ENCODE peak calls at places on chromosomes 2 and 18, in seven cellular contexts. One of them, this sample, is unnamed.

GRCh38 chr18:7575465-7576026 is 8.4 kb downstream of the PTPRM start:
- DNase-seq in H1: no peak
- DNase-seq in neuronal stem cell: no peak
- DNase-seq in mesendoderm: no peak
- DNase-seq in mesenchymal stem cell: peak
- DNase-seq in IMR-90: peak
- DNase-seq in H9: no peak
- DNase-seq in this sample: no peak

GRCh38 chr2:215695876-215696275 is 260.0 kb upstream of the FN1 start:
- DNase-seq in mesendoderm: no peak
- DNase-seq in mesenchymal stem cell: peak
- DNase-seq in neuronal stem cell: no peak
- DNase-seq in H9: no peak
- DNase-seq in H1: no peak
- DNase-seq in IMR-90: peak
- DNase-seq in this sample: peak

GRCh38 chr2:65932571-65932970 is 500.2 kb upstream of the SPRED2 start:
- DNase-seq in IMR-90: no peak
- DNase-seq in H9: no peak
- DNase-seq in mesendoderm: no peak
- DNase-seq in mesenchymal stem cell: no peak
- DNase-seq in neuronal stem cell: no peak
- DNase-seq in H1: no peak
- DNase-seq in this sample: no peak

GRCh38 chr18:48428494-48429177 is 19.5 kb upstream of the ZBTB7C start:
- DNase-seq in mesendoderm: no peak
- DNase-seq in H9: no peak
- DNase-seq in mesenchymal stem cell: peak
- DNase-seq in H1: no peak
- DNase-seq in IMR-90: no peak
- DNase-seq in neuronal stem cell: no peak
- DNase-seq in this sample: no peak

GRCh38 chr2:26556309-26557243 is 78.7 kb upstream of the OTOF start:
- DNase-seq in neuronal stem cell: no peak
- DNase-seq in H1: no peak
- DNase-seq in mesenchymal stem cell: no peak
- DNase-seq in mesendoderm: no peak
- DNase-seq in IMR-90: no peak
- DNase-seq in H9: no peak
- DNase-seq in this sample: no peak

GRCh38 chr18:6561029-6561861 is 146.5 kb upstream of the L3MBTL4 start:
- DNase-seq in H1: no peak
- DNase-seq in H9: no peak
- DNase-seq in mesendoderm: peak
- DNase-seq in neuronal stem cell: no peak
- DNase-seq in mesenchymal stem cell: peak
- DNase-seq in IMR-90: peak
- DNase-seq in this sample: peak

GRCh38 chr2:33240178-33240577 is 236.3 kb upstream of the RASGRP3 start:
- DNase-seq in mesendoderm: peak
- DNase-seq in IMR-90: peak
- DNase-seq in neuronal stem cell: no peak
- DNase-seq in H1: no peak
- DNase-seq in mesenchymal stem cell: peak
- DNase-seq in H9: no peak
- DNase-seq in this sample: peak

GRCh38 chr2:43345391-43345813 is 119.0 kb upstream of the ZFP36L2 start:
- DNase-seq in IMR-90: no peak
- DNase-seq in neuronal stem cell: no peak
- DNase-seq in H9: no peak
- DNase-seq in mesendoderm: peak
- DNase-seq in mesenchymal stem cell: no peak
- DNase-seq in H1: no peak
- DNase-seq in this sample: no peak

GRCh38 chr2:199457147-199458016 is at the start of gene SATB2:
- DNase-seq in mesendoderm: peak
- DNase-seq in IMR-90: peak
- DNase-seq in H1: peak
- DNase-seq in mesenchymal stem cell: peak
- DNase-seq in H9: peak
- DNase-seq in neuronal stem cell: peak
- DNase-seq in this sample: peak

GRCh38 chr2:75089471-75089870 is 109.8 kb downstream of the TACR1 start:
- DNase-seq in mesendoderm: no peak
- DNase-seq in mesenchymal stem cell: no peak
- DNase-seq in neuronal stem cell: no peak
- DNase-seq in H1: no peak
- DNase-seq in IMR-90: no peak
- DNase-seq in H9: no peak
- DNase-seq in this sample: no peak

GRCh38 chr2:236689393-236689700 is 119.7 kb downstream of the ACKR3 start:
- DNase-seq in neuronal stem cell: no peak
- DNase-seq in mesenchymal stem cell: no peak
- DNase-seq in mesendoderm: no peak
- DNase-seq in H9: no peak
- DNase-seq in H1: no peak
- DNase-seq in IMR-90: no peak
- DNase-seq in this sample: no peak

GRCh38 chr18:11114653-11115052 is 34.7 kb downstream of the PIEZO2 start:
- DNase-seq in H1: no peak
- DNase-seq in mesendoderm: peak
- DNase-seq in mesenchymal stem cell: peak
- DNase-seq in H9: no peak
- DNase-seq in neuronal stem cell: no peak
- DNase-seq in IMR-90: peak
- DNase-seq in this sample: no peak

GRCh38 chr2:27737676-27738348 is 33.7 kb upstream of the MRPL33 start:
- DNase-seq in H9: no peak
- DNase-seq in IMR-90: peak
- DNase-seq in mesenchymal stem cell: peak
- DNase-seq in mesendoderm: no peak
- DNase-seq in H1: no peak
- DNase-seq in neuronal stem cell: no peak
- DNase-seq in this sample: no peak

GRCh38 chr18:24651472-24651871 is 191.0 kb downstream of the HRH4 start:
- DNase-seq in neuronal stem cell: no peak
- DNase-seq in H9: no peak
- DNase-seq in IMR-90: no peak
- DNase-seq in mesenchymal stem cell: no peak
- DNase-seq in H1: no peak
- DNase-seq in mesendoderm: peak
- DNase-seq in this sample: no peak

GRCh38 chr2:204441316-204441715 is 104.0 kb upstream of the PARD3B start:
- DNase-seq in IMR-90: no peak
- DNase-seq in neuronal stem cell: no peak
- DNase-seq in H1: no peak
- DNase-seq in mesendoderm: no peak
- DNase-seq in H9: no peak
- DNase-seq in mesenchymal stem cell: no peak
- DNase-seq in this sample: no peak

GRCh38 chr2:151381266-151381665 is 23.9 kb downstream of the TNFAIP6 start:
- DNase-seq in H1: no peak
- DNase-seq in mesendoderm: peak
- DNase-seq in H9: no peak
- DNase-seq in mesenchymal stem cell: peak
- DNase-seq in neuronal stem cell: no peak
- DNase-seq in IMR-90: peak
- DNase-seq in this sample: peak

GRCh38 chr18:24530630-24531111 is 70.2 kb downstream of the HRH4 start:
- DNase-seq in IMR-90: peak
- DNase-seq in mesenchymal stem cell: peak
- DNase-seq in H9: no peak
- DNase-seq in H1: no peak
- DNase-seq in neuronal stem cell: no peak
- DNase-seq in mesendoderm: no peak
- DNase-seq in this sample: no peak

GRCh38 chr2:174965992-174966789 is 39.0 kb downstream of the CHN1 start:
- DNase-seq in mesenchymal stem cell: peak
- DNase-seq in H9: no peak
- DNase-seq in mesendoderm: peak
- DNase-seq in IMR-90: peak
- DNase-seq in H1: no peak
- DNase-seq in neuronal stem cell: no peak
- DNase-seq in this sample: no peak

GRCh38 chr2:105691942-105692341 is 52.8 kb upstream of the NCK2 start:
- DNase-seq in mesendoderm: no peak
- DNase-seq in IMR-90: no peak
- DNase-seq in neuronal stem cell: no peak
- DNase-seq in mesenchymal stem cell: no peak
- DNase-seq in H9: no peak
- DNase-seq in H1: peak
- DNase-seq in this sample: no peak

GRCh38 chr2:173599821-173600354 is 245.2 kb downstream of the CDCA7 start:
- DNase-seq in H1: no peak
- DNase-seq in neuronal stem cell: no peak
- DNase-seq in H9: no peak
- DNase-seq in mesenchymal stem cell: no peak
- DNase-seq in IMR-90: no peak
- DNase-seq in mesendoderm: no peak
- DNase-seq in this sample: no peak

GRCh38 chr2:54979645-54980044 is 70.6 kb downstream of the RTN4 start:
- DNase-seq in mesendoderm: peak
- DNase-seq in neuronal stem cell: no peak
- DNase-seq in IMR-90: no peak
- DNase-seq in H1: no peak
- DNase-seq in H9: no peak
- DNase-seq in mesenchymal stem cell: no peak
- DNase-seq in this sample: peak
- H2BK120ac ChIP-seq in mesendoderm: no peak
- H2BK120ac ChIP-seq in neuronal stem cell: no peak
- H2BK120ac ChIP-seq in IMR-90: no peak
- H2BK120ac ChIP-seq in H1: no peak
- H2BK120ac ChIP-seq in H9: no peak
- H2BK120ac ChIP-seq in mesenchymal stem cell: no peak
- H2BK120ac ChIP-seq in this sample: no peak

DNA sequence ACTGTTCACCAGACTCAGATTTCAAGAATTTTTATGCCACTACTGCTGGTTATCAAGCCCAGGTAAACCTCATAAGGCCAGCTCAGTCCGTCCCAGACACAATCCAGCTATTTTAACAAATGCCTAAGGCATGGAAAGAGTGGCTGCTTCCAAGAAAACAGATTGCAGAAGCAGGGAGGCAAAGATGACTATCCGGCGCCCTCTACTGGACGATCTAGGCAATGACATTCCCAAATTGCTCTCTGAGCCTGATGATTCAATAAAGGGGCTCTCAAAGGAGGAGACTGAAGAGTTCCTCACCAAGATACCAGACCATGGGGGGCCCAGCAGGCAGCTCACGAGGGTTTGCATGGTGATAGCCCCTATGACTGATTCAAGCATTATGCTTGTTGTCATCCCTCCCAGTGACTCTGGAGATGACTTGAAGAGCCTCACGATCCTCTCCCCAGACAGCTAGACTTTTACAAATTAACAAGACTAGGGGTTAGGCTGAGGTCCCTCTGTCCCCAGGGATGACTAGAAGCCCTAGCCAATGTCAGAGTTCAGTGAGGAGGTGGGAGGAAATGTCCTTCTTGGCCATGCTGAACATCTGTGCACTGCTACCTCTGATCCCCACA is 25.0 kb downstream of the SERPINB8 start:
- DNase-seq in IMR-90: peak
- DNase-seq in neuronal stem cell: peak
- DNase-seq in mesenchymal stem cell: peak
- DNase-seq in mesendoderm: peak
- DNase-seq in H1: peak
- DNase-seq in H9: peak
- DNase-seq in this sample: peak
- H2BK5ac ChIP-seq in IMR-90: no peak
- H2BK5ac ChIP-seq in neuronal stem cell: no peak
- H2BK5ac ChIP-seq in mesenchymal stem cell: no peak
- H2BK5ac ChIP-seq in mesendoderm: no peak
- H2BK5ac ChIP-seq in H1: no peak
- H2BK5ac ChIP-seq in H9: no peak
- H2BK5ac ChIP-seq in this sample: no peak

GRCh38 chr2:15792331-15792730 is 148.0 kb upstream of the MYCN start:
- DNase-seq in mesendoderm: no peak
- DNase-seq in mesenchymal stem cell: no peak
- DNase-seq in neuronal stem cell: no peak
- DNase-seq in H1: no peak
- DNase-seq in IMR-90: no peak
- DNase-seq in H9: no peak
- DNase-seq in this sample: no peak

GRCh38 chr2:15795426-15795825 is 144.9 kb upstream of the MYCN start:
- DNase-seq in neuronal stem cell: no peak
- DNase-seq in H9: no peak
- DNase-seq in H1: no peak
- DNase-seq in mesenchymal stem cell: no peak
- DNase-seq in mesendoderm: no peak
- DNase-seq in IMR-90: no peak
- DNase-seq in this sample: no peak

GRCh38 chr2:15794608-15795134 is 145.7 kb upstream of the MYCN start:
- DNase-seq in H1: no peak
- DNase-seq in IMR-90: no peak
- DNase-seq in mesenchymal stem cell: no peak
- DNase-seq in mesendoderm: no peak
- DNase-seq in H9: no peak
- DNase-seq in neuronal stem cell: no peak
- DNase-seq in this sample: no peak

GRCh38 chr2:15793078-15793913 is 147.1 kb upstream of the MYCN start:
- DNase-seq in mesenchymal stem cell: no peak
- DNase-seq in H9: no peak
- DNase-seq in mesendoderm: no peak
- DNase-seq in IMR-90: no peak
- DNase-seq in neuronal stem cell: no peak
- DNase-seq in H1: no peak
- DNase-seq in this sample: peak

DNA sequence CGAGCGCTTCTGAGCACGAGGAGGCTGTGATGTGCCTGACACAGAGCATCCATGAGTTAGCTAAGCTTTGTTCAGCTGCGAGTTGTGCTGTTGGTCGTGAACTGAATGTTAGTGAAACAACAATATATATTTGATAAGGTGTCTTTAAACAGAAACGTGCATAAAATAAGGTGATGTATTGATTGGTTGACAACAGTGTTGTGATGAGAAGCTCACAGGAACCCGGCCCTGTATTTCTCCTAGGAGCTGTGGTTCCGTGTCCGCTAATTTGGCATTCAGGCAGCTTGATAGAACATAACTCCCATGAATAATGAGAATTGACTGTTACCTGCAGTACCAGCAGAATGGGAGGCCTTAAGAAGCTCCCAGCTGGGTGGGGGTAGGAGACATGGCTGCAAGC is 146.4 kb upstream of the MYCN start:
- DNase-seq in mesendoderm: no peak
- DNase-seq in mesenchymal stem cell: no peak
- DNase-seq in IMR-90: no peak
- DNase-seq in neuronal stem cell: no peak
- DNase-seq in H1: no peak
- DNase-seq in H9: no peak
- DNase-seq in this sample: peak
- H2BK120ac ChIP-seq in mesendoderm: no peak
- H2BK120ac ChIP-seq in mesenchymal stem cell: no peak
- H2BK120ac ChIP-seq in IMR-90: no peak
- H2BK120ac ChIP-seq in neuronal stem cell: no peak
- H2BK120ac ChIP-seq in H1: no peak
- H2BK120ac ChIP-seq in H9: no peak
- H2BK120ac ChIP-seq in this sample: no peak

DNA sequence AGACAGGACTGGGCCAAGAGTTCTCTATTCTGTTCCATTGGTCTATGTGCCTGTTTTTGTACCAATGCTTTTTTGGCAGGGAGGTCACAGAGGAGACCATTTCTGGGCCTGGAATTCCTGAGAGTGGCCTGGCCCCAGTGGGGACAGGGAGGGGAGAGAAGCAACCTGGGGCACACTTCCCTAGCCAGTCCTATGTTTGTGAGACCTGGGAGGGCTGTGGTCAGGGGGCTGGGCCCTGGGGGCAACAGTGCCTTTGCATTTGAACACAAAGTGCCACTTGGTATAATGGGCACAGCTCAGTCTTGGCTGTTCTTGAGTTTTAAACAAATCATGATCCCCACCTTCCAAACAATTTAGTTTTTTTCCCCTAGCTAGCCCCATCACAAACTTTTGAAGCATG is 133.4 kb downstream of the GLI2 start:
- DNase-seq in mesendoderm: no peak
- DNase-seq in mesenchymal stem cell: no peak
- DNase-seq in H1: no peak
- DNase-seq in neuronal stem cell: no peak
- DNase-seq in IMR-90: no peak
- DNase-seq in H9: no peak
- DNase-seq in this sample: no peak
- H2BK5ac ChIP-seq in mesendoderm: no peak
- H2BK5ac ChIP-seq in mesenchymal stem cell: no peak
- H2BK5ac ChIP-seq in H1: peak
- H2BK5ac ChIP-seq in neuronal stem cell: no peak
- H2BK5ac ChIP-seq in IMR-90: no peak
- H2BK5ac ChIP-seq in H9: no peak
- H2BK5ac ChIP-seq in this sample: no peak